ENCODE peak calls at places on chromosome 6, in five cellular contexts. B is tibial nerve, P is WTC11, N is cardiac muscle cell, G is Calu3. Q is an unnamed sample.

GRCh38 chr6:168124161-168124560 is 45.1 kb upstream of the FRMD1 start:
- DNase-seq in B (no peak), P (no peak), N (no peak), G (no peak), Q (no peak)

GRCh38 chr6:80607814-80608391 is 501.4 kb downstream of the BCKDHB start:
- DNase-seq in G (no peak), B (no peak), N (peak; percentile 87), P (no peak), Q (no peak)

GRCh38 chr6:32126880-32127279 is 1.2 kb downstream of the ATF6B start:
- DNase-seq in B (no peak), G (no peak), P (no peak), N (no peak), Q (no peak)

GRCh38 chr6:74431873-74432272 is 735.9 kb downstream of the CD109 start:
- DNase-seq in B (no peak), N (no peak), G (no peak), P (no peak), Q (no peak)

GRCh38 chr6:163383912-163384311 is 30.6 kb upstream of the QKI start:
- DNase-seq in N (no peak), G (no peak), B (no peak), P (no peak), Q (no peak)

GRCh38 chr6:142773324-142773723 is 171.7 kb downstream of the HIVEP2 start:
- DNase-seq in P (no peak), N (no peak), B (no peak), G (no peak), Q (no peak)

GRCh38 chr6:2168480-2168879 is 76.9 kb downstream of the GMDS start:
- DNase-seq in P (no peak), G (no peak), B (no peak), N (no peak), Q (no peak)

GRCh38 chr6:73985891-73986290 is 289.9 kb downstream of the CD109 start:
- DNase-seq in B (no peak), P (no peak), G (peak; percentile 35), N (no peak), Q (no peak)

GRCh38 chr6:44247338-44248302 is 719 bp downstream of the HSP90AB1 start:
- DNase-seq in P (peak; percentile 41), N (peak; percentile 73), G (peak; percentile 85), B (peak; percentile 64), Q (peak; percentile 82)

GRCh38 chr6:5205035-5205469 is 55.7 kb downstream of the LYRM4 start:
- DNase-seq in B (no peak), P (no peak), G (no peak), N (no peak), Q (no peak)

GRCh38 chr6:128492386-128492785 is 28.0 kb downstream of the PTPRK start:
- DNase-seq in P (no peak), B (no peak), G (no peak), N (no peak), Q (no peak)

GRCh38 chr6:156910938-156911337 is 133.8 kb downstream of the ARID1B start:
- DNase-seq in P (no peak), G (no peak), B (no peak), N (no peak), Q (no peak)

GRCh38 chr6:11350294-11350693 is 117.8 kb upstream of the NEDD9 start:
- DNase-seq in G (no peak), B (no peak), P (no peak), N (peak; percentile 29), Q (no peak)

GRCh38 chr6:73901311-73901710 is 205.3 kb downstream of the CD109 start:
- DNase-seq in B (no peak), G (no peak), P (no peak), N (no peak), Q (no peak)

GRCh38 chr6:81751388-81752083 is 945 bp downstream of the TENT5A start:
- DNase-seq in G (peak; percentile 50), P (peak; percentile 44), B (peak; percentile 22), N (peak; percentile 62), Q (peak; percentile 60)

GRCh38 chr6:150959071-150959637 is 93.7 kb downstream of the MTHFD1L start:
- DNase-seq in B (no peak), N (peak; percentile 18), G (no peak), P (no peak), Q (no peak)

GRCh38 chr6:19865178-19865577 is 28.0 kb downstream of the ID4 start:
- DNase-seq in P (no peak), B (no peak), N (no peak), G (no peak), Q (no peak)

GRCh38 chr6:29757701-29758293 is 34.6 kb downstream of the HLA-F start:
- DNase-seq in B (no peak), P (no peak), N (no peak), G (no peak), Q (no peak)

GRCh38 chr6:7727150-7727950 is 1.5 kb downstream of the BMP6 start:
- DNase-seq in N (peak; percentile 20), G (peak; percentile 6), P (peak; percentile 35), B (no peak), Q (peak; percentile 40)

GRCh38 chr6:148235446-148235845 is 107.2 kb upstream of the SASH1 start:
- DNase-seq in G (no peak), B (no peak), N (no peak), P (no peak), Q (no peak)

GRCh38 chr6:27066381-27066780 is 181.1 kb upstream of the PRSS16 start:
- DNase-seq in B (no peak), G (no peak), N (no peak), P (no peak), Q (no peak)

GRCh38 chr6:24766685-24767462 is 7.9 kb upstream of the GMNN start:
- DNase-seq in N (peak; percentile 56), G (no peak), B (no peak), P (no peak), Q (no peak)

GRCh38 chr6:163427498-163428254 is 13.2 kb downstream of the QKI start:
- DNase-seq in N (peak; percentile 91), B (no peak), P (no peak), G (no peak), Q (no peak)

GRCh38 chr6:35218456-35218855 is 4.7 kb downstream of the SCUBE3 start:
- DNase-seq in G (no peak), N (no peak), P (no peak), B (no peak), Q (no peak)

GRCh38 chr6:12136905-12137304 is 124.8 kb downstream of the HIVEP1 start:
- DNase-seq in G (no peak), P (no peak), B (no peak), N (no peak), Q (no peak)

GRCh38 chr6:40717411-40718057 is 130.4 kb upstream of the LRFN2 start:
- DNase-seq in G (no peak), P (no peak), N (no peak), B (no peak), Q (no peak)

GRCh38 chr6:40988634-40989033 is 50.4 kb downstream of the UNC5CL start:
- DNase-seq in P (no peak), B (no peak), G (no peak), N (no peak), Q (no peak)

GRCh38 chr6:162178666-162179065 is 548.9 kb downstream of the PRKN start:
- DNase-seq in B (no peak), N (no peak), P (no peak), G (no peak), Q (no peak)

GRCh38 chr6:162178266-162178665 is 549.3 kb downstream of the PRKN start:
- DNase-seq in N (no peak), G (no peak), P (no peak), B (no peak), Q (no peak)

GRCh38 chr6:162179196-162179951 is 548.2 kb downstream of the PRKN start:
- DNase-seq in G (no peak), N (no peak), P (no peak), B (no peak), Q (no peak)

GRCh38 chr6:162181741-162182401 is 545.7 kb downstream of the PRKN start:
- DNase-seq in B (no peak), P (no peak), N (peak; percentile 23), G (no peak), Q (no peak)

DNA sequence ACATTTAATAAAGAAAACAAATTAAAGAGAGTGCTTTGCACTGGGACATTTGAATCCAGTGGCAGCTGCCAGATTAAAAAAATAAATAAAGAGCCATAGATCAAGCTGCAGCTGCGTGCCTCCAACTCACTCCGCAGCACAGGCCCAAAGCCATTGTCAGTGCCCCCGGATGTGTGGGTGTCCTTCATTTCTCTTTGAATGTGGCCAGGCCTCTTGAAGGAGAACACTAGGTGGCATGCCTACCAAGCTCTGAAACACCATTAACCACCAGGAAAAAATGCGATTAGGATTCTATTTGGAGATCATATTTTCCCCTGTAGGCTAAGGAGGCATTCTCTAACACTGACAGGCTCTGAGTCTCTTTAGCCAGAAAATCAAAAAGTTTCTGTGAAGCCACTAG is 549.8 kb downstream of the PRKN start:
- DNase-seq in P (peak; percentile 17), G (no peak), B (no peak), N (peak; percentile 25), Q (no peak)
- TF ChIP-seq CTCF in P (no peak), G (no peak), B (no peak), N (peak; percentile 26), Q (no peak)

GRCh38 chr6:130019796-130020105 is 1.4 kb downstream of the L3MBTL3 start:
- DNase-seq in B (no peak), P (no peak), N (no peak), G (no peak), Q (peak; percentile 24)

GRCh38 chr6:130018292-130018829 is at the start of gene L3MBTL3:
- DNase-seq in B (peak; percentile 61), N (peak; percentile 90), P (peak; percentile 92), G (peak; percentile 84), Q (peak; percentile 94)

GRCh38 chr6:130018830-130019795 is 732 bp downstream of the L3MBTL3 start:
- DNase-seq in P (peak; percentile 40), B (no peak), G (peak; percentile 24), N (peak; percentile 51), Q (peak; percentile 50)

GRCh38 chr6:130020892-130021483 is 2.6 kb downstream of the L3MBTL3 start:
- DNase-seq in N (peak; percentile 96), G (peak; percentile 82), P (peak; percentile 72), B (peak; percentile 68), Q (peak; percentile 61)

GRCh38 chr6:130020106-130020851 is 1.9 kb downstream of the L3MBTL3 start:
- DNase-seq in B (peak; percentile 27), P (no peak), G (peak; percentile 9), N (peak; percentile 11), Q (peak; percentile 28)
- TF ChIP-seq CTCF in B (no peak), P (no peak), G (no peak), N (no peak), Q (no peak)

GRCh38 chr6:159532155-159532554 is 160.9 kb downstream of the SOD2 start:
- DNase-seq in B (no peak), N (no peak), G (no peak), P (peak; percentile 50), Q (no peak)

GRCh38 chr6:159525445-159526031 is 167.5 kb downstream of the SOD2 start:
- DNase-seq in B (no peak), P (no peak), N (no peak), G (no peak), Q (no peak)

GRCh38 chr6:159522877-159523547 is 170.0 kb downstream of the SOD2 start:
- DNase-seq in B (no peak), N (no peak), P (no peak), G (no peak), Q (no peak)

GRCh38 chr6:159529820-159530405 is 163.1 kb downstream of the SOD2 start:
- DNase-seq in P (no peak), N (no peak), G (no peak), B (no peak), Q (no peak)

GRCh38 chr6:159527351-159527750 is 165.7 kb downstream of the SOD2 start:
- DNase-seq in P (no peak), N (no peak), G (no peak), B (no peak), Q (no peak)
- TF ChIP-seq CTCF in P (no peak), N (no peak), G (no peak), B (no peak), Q (no peak)

GRCh38 chr6:126127662-126128061 is 141.3 kb downstream of the TRMT11 start:
- DNase-seq in B (no peak), N (no peak), G (no peak), P (no peak), Q (no peak)
- TF ChIP-seq CTCF in B (no peak), N (no peak), G (no peak), P (no peak), Q (no peak)

Q was measured in glutamatergic neuron.